ENCODE peak calls at places on chromosomes 2 and 18, in eight cellular contexts. A, O, I, H, T, R, G and E are unnamed samples.

GRCh38 chr2:54249629-54250028 is 6.4 kb downstream of the TSPYL6 start:
- DNase-seq in T (no peak), G (no peak), O (no peak), A (no peak), I (no peak), R (no peak), H (no peak), E (no peak)

GRCh38 chr2:70868970-70869369 is 33.4 kb upstream of the CD207 start:
- DNase-seq in T (no peak), A (no peak), H (no peak), R (no peak), G (no peak), O (no peak), I (no peak), E (no peak)

GRCh38 chr2:238820909-238821308 is 27.0 kb upstream of the TWIST2 start:
- DNase-seq in I (no peak), G (peak), T (no peak), A (no peak), H (no peak), O (no peak), R (no peak), E (no peak)

GRCh38 chr18:13849791-13850190 is 25.8 kb downstream of the MC5R start:
- DNase-seq in R (no peak), O (no peak), I (no peak), A (no peak), G (no peak), H (no peak), T (no peak), E (no peak)

GRCh38 chr18:48667276-48668254 is 128.7 kb downstream of the CTIF start:
- DNase-seq in I (no peak), T (no peak), G (peak), R (no peak), H (peak), A (no peak), O (no peak), E (peak)

GRCh38 chr2:197212344-197213262 is 98.0 kb downstream of the ANKRD44 start:
- DNase-seq in T (no peak), R (no peak), I (peak), H (no peak), O (peak), A (no peak), G (peak), E (no peak)

GRCh38 chr2:8644605-8645175 is 37.2 kb upstream of the ID2 start:
- DNase-seq in G (no peak), R (no peak), H (peak), A (no peak), I (no peak), T (no peak), O (no peak), E (no peak)

GRCh38 chr2:219496781-219497494 is 1.8 kb upstream of the GMPPA start:
- DNase-seq in R (peak), O (no peak), T (no peak), I (no peak), G (peak), H (peak), A (peak), E (no peak)

GRCh38 chr18:7741640-7742039 is 174.5 kb downstream of the PTPRM start:
- DNase-seq in T (no peak), H (no peak), A (no peak), G (no peak), O (no peak), I (no peak), R (no peak), E (no peak)

GRCh38 chr18:79396431-79397287 is 929 bp downstream of the NFATC1 start:
- DNase-seq in T (peak), H (no peak), O (no peak), R (peak), G (peak), A (peak), I (no peak), E (no peak)

GRCh38 chr18:7633171-7633570 is 66.1 kb downstream of the PTPRM start:
- DNase-seq in H (no peak), T (no peak), A (no peak), R (no peak), I (no peak), O (no peak), G (no peak), E (no peak)

GRCh38 chr2:42169869-42170465 is 814 bp downstream of the EML4 start:
- DNase-seq in H (peak), T (peak), G (no peak), I (no peak), O (no peak), R (no peak), A (no peak), E (no peak)

GRCh38 chr2:37698931-37699481 is 27.6 kb upstream of the CDC42EP3 start:
- DNase-seq in G (peak), T (no peak), R (no peak), O (no peak), I (no peak), A (no peak), H (no peak), E (no peak)

GRCh38 chr2:32264422-32265149 is at the start of gene NLRC4:
- DNase-seq in T (no peak), G (no peak), R (no peak), O (no peak), A (no peak), I (no peak), H (no peak), E (no peak)

GRCh38 chr2:151708788-151709187 is 25.5 kb downstream of the NEB start:
- DNase-seq in R (no peak), H (no peak), G (no peak), I (no peak), O (no peak), A (no peak), T (no peak), E (no peak)

GRCh38 chr2:6820903-6821584 is 44.7 kb downstream of the CMPK2 start:
- DNase-seq in O (no peak), A (no peak), I (no peak), G (no peak), T (no peak), H (no peak), R (no peak), E (no peak)

GRCh38 chr2:187783446-187783845 is 229.2 kb upstream of the TFPI start:
- DNase-seq in R (peak), I (no peak), A (no peak), T (peak), O (no peak), G (no peak), H (peak), E (no peak)

GRCh38 chr2:28457237-28457636 is 38.6 kb upstream of the PLB1 start:
- DNase-seq in T (no peak), O (no peak), R (no peak), H (peak), A (no peak), I (no peak), G (no peak), E (no peak)

GRCh38 chr2:234463626-234464290 is 33.1 kb downstream of the ARL4C start:
- DNase-seq in H (no peak), G (no peak), A (no peak), O (peak), I (peak), R (peak), T (peak), E (no peak)

GRCh38 chr2:233455491-233455890 is 101.2 kb downstream of the DGKD start:
- DNase-seq in H (no peak), O (no peak), R (no peak), I (no peak), A (peak), T (no peak), G (no peak), E (no peak)

GRCh38 chr2:55493220-55493619 is 26.3 kb upstream of the CFAP36 start:
- DNase-seq in R (peak), H (no peak), I (no peak), G (no peak), A (no peak), O (no peak), T (peak), E (no peak)

GRCh38 chr2:107777962-107778361 is 48.7 kb upstream of the RGPD4 start:
- DNase-seq in R (no peak), T (peak), G (no peak), O (no peak), I (no peak), A (no peak), H (no peak), E (no peak)

GRCh38 chr2:107775791-107776190 is 50.9 kb upstream of the RGPD4 start:
- DNase-seq in H (no peak), R (no peak), I (no peak), O (no peak), T (no peak), G (no peak), A (no peak), E (no peak)

GRCh38 chr2:107776333-107776732 is 50.4 kb upstream of the RGPD4 start:
- DNase-seq in R (no peak), G (no peak), A (no peak), O (no peak), T (no peak), H (no peak), I (no peak), E (no peak)

GRCh38 chr2:107772380-107772779 is 54.3 kb upstream of the RGPD4 start:
- DNase-seq in A (no peak), T (peak), H (no peak), R (no peak), O (no peak), I (no peak), G (no peak), E (no peak)

GRCh38 chr2:107775171-107775570 is 51.5 kb upstream of the RGPD4 start:
- DNase-seq in O (no peak), R (no peak), G (no peak), H (no peak), T (no peak), A (no peak), I (no peak), E (no peak)
- H3K27ac ChIP-seq in O (no peak), R (no peak), G (no peak), H (no peak), T (no peak), A (no peak), I (no peak), E (no peak)

DNA sequence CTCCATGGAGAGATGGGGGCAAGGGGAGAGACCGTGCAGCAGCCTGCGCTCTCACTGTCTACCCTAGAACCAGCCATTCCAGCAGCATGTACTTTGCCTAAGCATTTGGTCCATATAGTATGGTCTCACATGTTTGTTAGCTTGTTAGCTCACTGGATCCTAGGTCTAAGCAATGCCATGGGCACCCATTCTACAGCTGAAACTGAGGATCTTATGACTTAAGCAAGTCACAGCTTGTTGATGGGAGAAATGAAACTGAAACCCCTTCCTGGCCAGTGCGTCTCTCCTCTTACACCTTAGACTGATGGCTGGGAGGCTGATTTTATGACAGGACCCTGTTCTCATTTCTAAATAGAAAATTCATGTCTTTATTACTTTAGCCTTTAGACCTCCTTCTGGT is 90.1 kb downstream of the EPAS1 start:
- DNase-seq in H (no peak), T (no peak), I (no peak), A (no peak), G (no peak), O (no peak), R (no peak), E (no peak)
- TF ChIP-seq CTCF in H (no peak), T (no peak), I (no peak), A (no peak), G (no peak), O (no peak), R (no peak), E (no peak)

GRCh38 chr2:119694470-119694993 is 15.5 kb downstream of the TMEM177 start:
- DNase-seq in I (no peak), R (no peak), T (no peak), O (no peak), H (no peak), A (no peak), G (no peak), E (no peak)
- H3K27ac ChIP-seq in I (no peak), R (no peak), T (peak), O (no peak), H (no peak), A (no peak), G (no peak), E (no peak)

GRCh38 chr2:61623747-61624146 is 85.6 kb upstream of the XPO1 start:
- DNase-seq in R (no peak), O (no peak), T (no peak), A (no peak), I (no peak), G (no peak), H (no peak), E (no peak)

GRCh38 chr2:61617610-61618009 is 79.5 kb upstream of the XPO1 start:
- DNase-seq in O (no peak), I (no peak), H (no peak), R (no peak), G (no peak), A (no peak), T (no peak), E (no peak)

GRCh38 chr2:61619561-61619960 is 81.4 kb upstream of the XPO1 start:
- DNase-seq in O (no peak), H (no peak), A (no peak), I (no peak), R (no peak), G (no peak), T (no peak), E (no peak)

DNA sequence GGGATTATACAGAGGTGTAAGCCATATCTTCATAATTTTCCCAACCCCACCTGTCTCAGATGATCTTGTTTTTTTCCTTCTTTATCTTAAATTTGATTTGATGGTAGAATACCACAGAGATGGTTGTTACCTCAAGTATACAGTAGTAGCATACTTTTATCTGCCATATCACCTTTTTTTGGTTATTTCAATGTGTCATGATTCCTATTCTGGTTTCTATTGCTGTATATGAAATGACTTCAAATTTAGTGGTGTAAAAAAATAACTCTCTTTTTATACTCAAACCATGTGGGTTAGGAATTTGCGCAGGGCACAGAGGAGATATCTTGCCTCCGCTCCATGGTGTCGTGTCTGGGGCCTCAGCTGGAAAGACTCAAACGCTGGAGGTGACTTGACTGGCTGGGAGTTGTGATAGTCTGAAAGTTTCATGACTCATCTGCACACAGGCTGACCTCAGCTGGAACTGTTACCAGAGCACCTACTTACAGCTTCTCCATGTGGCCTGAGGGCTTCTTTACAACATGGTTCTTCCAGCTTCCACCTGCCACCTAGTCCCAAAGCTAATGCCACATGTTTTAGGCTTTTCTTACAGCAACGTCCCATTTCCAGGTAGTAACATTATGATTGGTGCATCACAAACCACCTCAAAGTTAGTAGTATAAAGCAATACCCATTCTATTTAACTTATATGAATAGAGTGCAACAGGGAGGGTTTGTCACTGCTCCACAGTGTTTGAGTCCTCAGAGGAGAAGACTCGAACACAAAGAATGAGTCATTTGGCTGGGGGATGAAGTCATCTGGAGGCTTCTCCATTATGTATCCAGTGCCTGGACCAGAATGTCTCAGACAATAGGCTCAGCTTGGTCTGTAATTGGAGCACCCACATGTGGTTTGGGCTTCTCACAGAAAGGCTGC is 82.3 kb upstream of the XPO1 start:
- DNase-seq in G (peak), T (peak), I (no peak), R (peak), A (no peak), O (no peak), H (no peak), E (peak)
- TF ChIP-seq CTCF in G (no peak), T (no peak), I (no peak), R (no peak), A (no peak), O (no peak), H (no peak), E (no peak)

DNA sequence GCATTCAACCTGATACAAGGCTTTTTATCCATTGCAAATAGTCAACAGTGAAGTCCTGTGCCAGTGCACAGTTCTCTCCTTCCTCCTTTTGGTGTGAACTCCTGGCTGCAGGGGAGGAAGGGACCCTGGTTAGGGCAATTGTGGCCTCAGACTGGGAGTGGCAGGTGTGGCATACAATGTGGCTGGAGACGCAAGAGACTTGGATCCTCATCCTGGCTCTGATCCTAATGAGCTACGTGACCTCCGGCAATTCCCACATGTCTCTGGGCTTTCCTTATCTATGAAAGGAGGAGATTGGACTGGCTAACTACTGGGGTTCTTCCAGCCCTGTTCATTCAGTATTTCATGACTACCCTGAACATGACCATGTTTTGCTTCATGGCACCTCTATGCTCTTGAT is 10.5 kb upstream of the IL1A start:
- DNase-seq in R (peak), T (no peak), I (no peak), O (no peak), H (no peak), G (no peak), A (no peak), E (no peak)
- H3K27ac ChIP-seq in R (no peak), T (peak), I (no peak), O (no peak), H (no peak), G (no peak), A (no peak), E (no peak)

DNA sequence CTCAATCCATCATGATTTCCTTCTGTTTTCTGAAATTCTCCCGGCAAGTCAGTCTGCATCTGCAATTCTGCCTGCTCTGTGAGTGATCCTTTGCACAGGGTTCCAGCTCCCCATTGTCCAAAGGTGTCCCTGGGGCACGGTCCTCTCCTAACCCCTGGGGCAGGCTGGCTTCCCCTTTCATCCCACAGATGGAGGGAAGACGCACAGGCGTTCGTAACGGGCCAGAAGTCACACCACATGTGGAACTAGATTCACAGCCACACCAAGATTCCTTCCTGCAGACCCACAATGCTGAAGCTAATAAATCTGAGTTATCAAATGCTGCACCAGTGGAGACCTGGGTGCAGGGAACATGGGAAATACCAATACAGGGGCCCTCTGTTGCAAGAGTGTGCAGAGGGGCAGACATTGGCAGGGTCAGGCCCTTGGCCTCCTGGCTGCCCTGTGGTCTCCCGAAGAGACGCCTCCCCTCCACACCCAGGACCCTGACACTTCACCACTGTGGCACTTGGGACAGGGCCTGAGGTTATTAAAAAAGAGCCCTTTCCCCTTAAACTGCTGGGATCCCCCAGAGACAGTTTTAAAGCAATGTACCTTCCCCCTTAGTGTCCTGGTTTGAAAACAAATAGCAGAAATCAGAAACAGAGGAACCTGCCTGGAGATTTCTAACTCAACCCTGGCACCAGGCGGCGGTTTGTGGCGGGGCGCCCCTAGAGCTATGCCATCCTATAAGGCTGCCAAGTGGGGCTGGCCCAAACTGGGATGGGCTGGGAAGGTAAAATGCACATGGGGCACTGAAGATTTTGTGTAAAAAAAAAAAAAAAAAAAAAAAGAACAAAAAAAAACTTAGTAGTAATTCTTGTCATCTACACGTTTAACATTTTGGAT is 15.4 kb downstream of the ZNF516 start:
- DNase-seq in I (no peak), T (no peak), G (no peak), O (no peak), R (no peak), H (no peak), A (no peak), E (no peak)
- TF ChIP-seq CTCF in I (no peak), T (no peak), G (no peak), O (no peak), R (no peak), H (no peak), A (no peak), E (no peak)

DNA sequence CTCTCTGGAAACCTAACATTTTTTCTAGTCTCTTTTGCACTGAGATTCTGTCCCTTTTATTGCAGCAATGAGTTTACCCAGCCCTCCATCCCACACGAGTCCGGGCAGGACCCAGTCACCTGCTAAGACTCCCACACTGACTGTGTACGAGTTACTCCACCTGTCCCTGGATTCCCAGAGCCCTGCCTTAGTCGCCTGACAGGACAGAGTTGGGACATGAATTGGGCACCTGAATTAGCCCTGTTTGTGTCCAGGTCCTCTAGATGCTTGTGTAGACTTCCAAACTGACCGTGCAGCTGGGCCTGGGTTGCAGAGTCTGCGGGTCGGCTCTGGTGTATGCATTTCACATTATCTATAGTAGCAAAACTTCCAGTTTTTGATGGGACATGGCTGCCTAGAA is 238.7 kb downstream of the VAPA start:
- DNase-seq in H (no peak), T (no peak), O (no peak), A (no peak), G (no peak), R (no peak), I (no peak), E (no peak)
- H3K27ac ChIP-seq in H (no peak), T (no peak), O (no peak), A (no peak), G (no peak), R (no peak), I (no peak), E (no peak)

GRCh38 chr2:172535119-172535518 is 20.8 kb upstream of the PDK1 start:
- DNase-seq in G (no peak), T (no peak), I (no peak), A (no peak), R (no peak), O (no peak), H (no peak), E (no peak)
- TF ChIP-seq CTCF in G (no peak), T (no peak), I (no peak), A (no peak), R (no peak), O (no peak), H (no peak), E (no peak)

DNA sequence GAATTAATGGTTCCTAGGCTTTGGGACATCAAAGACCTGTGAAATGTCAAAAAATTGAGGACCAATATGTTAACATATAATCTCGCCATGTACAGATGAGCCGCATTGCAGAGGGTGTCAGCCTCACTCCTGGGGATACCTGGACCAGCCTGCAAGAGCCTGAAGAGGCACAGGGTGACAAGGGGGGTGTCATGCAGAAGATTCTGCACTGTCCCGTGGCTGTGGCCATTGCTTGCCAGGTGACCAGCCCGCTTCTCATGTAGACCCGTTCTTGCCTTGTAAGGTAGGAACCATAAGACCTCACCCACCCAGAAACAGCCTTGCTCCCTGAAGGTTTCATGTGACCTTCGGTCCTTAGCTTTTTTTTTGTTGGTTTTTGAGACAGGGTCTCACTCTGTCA is 37.5 kb downstream of the TMEM37 start:
- DNase-seq in I (no peak), H (no peak), R (no peak), G (no peak), A (no peak), O (no peak), T (no peak), E (no peak)
- H3K27ac ChIP-seq in I (no peak), H (no peak), R (no peak), G (no peak), A (no peak), O (no peak), T (no peak), E (no peak)